ENCODE peak calls at places on chromosomes 3 and 15, in eight cellular contexts. One of them, this sample, is unnamed.

GRCh38 chr15:85402195-85402921 is 22.0 kb downstream of the AKAP13 start:
- DNase-seq in PC-9: no peak
- DNase-seq in HFF-Myc: no peak
- DNase-seq in spleen: no peak
- DNase-seq in HCT116: no peak
- DNase-seq in sigmoid colon: no peak
- DNase-seq in cardiac fibroblast: no peak
- DNase-seq in OCI-LY7: peak
- DNase-seq in this sample: peak

GRCh38 chr3:186142556-186142955 is 33.7 kb upstream of the ETV5 start:
- DNase-seq in PC-9: no peak
- DNase-seq in HFF-Myc: no peak
- DNase-seq in spleen: no peak
- DNase-seq in HCT116: no peak
- DNase-seq in sigmoid colon: no peak
- DNase-seq in cardiac fibroblast: peak
- DNase-seq in OCI-LY7: peak
- DNase-seq in this sample: no peak

GRCh38 chr15:88636039-88636438 is 2.8 kb upstream of the ISG20 start:
- DNase-seq in PC-9: peak
- DNase-seq in HFF-Myc: no peak
- DNase-seq in spleen: peak
- DNase-seq in HCT116: peak
- DNase-seq in sigmoid colon: no peak
- DNase-seq in cardiac fibroblast: no peak
- DNase-seq in OCI-LY7: no peak
- DNase-seq in this sample: no peak

GRCh38 chr3:99509224-99509623 is 129.2 kb upstream of the COL8A1 start:
- DNase-seq in PC-9: no peak
- DNase-seq in HFF-Myc: no peak
- DNase-seq in spleen: no peak
- DNase-seq in HCT116: no peak
- DNase-seq in sigmoid colon: no peak
- DNase-seq in cardiac fibroblast: peak
- DNase-seq in OCI-LY7: no peak
- DNase-seq in this sample: peak

GRCh38 chr15:44482088-44482487 is 54.7 kb downstream of the CTDSPL2 start:
- DNase-seq in PC-9: no peak
- DNase-seq in HFF-Myc: no peak
- DNase-seq in spleen: no peak
- DNase-seq in HCT116: no peak
- DNase-seq in sigmoid colon: no peak
- DNase-seq in cardiac fibroblast: no peak
- DNase-seq in OCI-LY7: no peak
- DNase-seq in this sample: no peak

GRCh38 chr3:111299070-111299672 is 227.6 kb downstream of the NECTIN3 start:
- DNase-seq in PC-9: no peak
- DNase-seq in HFF-Myc: peak
- DNase-seq in spleen: no peak
- DNase-seq in HCT116: no peak
- DNase-seq in sigmoid colon: no peak
- DNase-seq in cardiac fibroblast: no peak
- DNase-seq in OCI-LY7: no peak
- DNase-seq in this sample: peak

GRCh38 chr3:67704322-67704721 is 49.9 kb upstream of the SUCLG2 start:
- DNase-seq in PC-9: no peak
- DNase-seq in HFF-Myc: no peak
- DNase-seq in spleen: no peak
- DNase-seq in HCT116: no peak
- DNase-seq in sigmoid colon: no peak
- DNase-seq in cardiac fibroblast: no peak
- DNase-seq in OCI-LY7: peak
- DNase-seq in this sample: no peak

GRCh38 chr15:41620536-41621199 is 39.5 kb upstream of the MGA start:
- DNase-seq in PC-9: no peak
- DNase-seq in HFF-Myc: no peak
- DNase-seq in spleen: no peak
- DNase-seq in HCT116: no peak
- DNase-seq in sigmoid colon: no peak
- DNase-seq in cardiac fibroblast: no peak
- DNase-seq in OCI-LY7: no peak
- DNase-seq in this sample: no peak

GRCh38 chr3:3015472-3016089 is 94.6 kb downstream of the IL5RA start:
- DNase-seq in PC-9: no peak
- DNase-seq in HFF-Myc: no peak
- DNase-seq in spleen: no peak
- DNase-seq in HCT116: peak
- DNase-seq in sigmoid colon: no peak
- DNase-seq in cardiac fibroblast: peak
- DNase-seq in OCI-LY7: no peak
- DNase-seq in this sample: peak

GRCh38 chr3:96347289-96347688 is 467.1 kb upstream of the EPHA6 start:
- DNase-seq in PC-9: no peak
- DNase-seq in HFF-Myc: no peak
- DNase-seq in spleen: no peak
- DNase-seq in HCT116: no peak
- DNase-seq in sigmoid colon: no peak
- DNase-seq in cardiac fibroblast: no peak
- DNase-seq in OCI-LY7: no peak
- DNase-seq in this sample: no peak

GRCh38 chr3:105473521-105474223 is 107.0 kb downstream of the ALCAM start:
- DNase-seq in PC-9: no peak
- DNase-seq in HFF-Myc: no peak
- DNase-seq in spleen: no peak
- DNase-seq in HCT116: no peak
- DNase-seq in sigmoid colon: no peak
- DNase-seq in cardiac fibroblast: peak
- DNase-seq in OCI-LY7: no peak
- DNase-seq in this sample: peak

GRCh38 chr3:70090322-70090913 is 90.9 kb downstream of the SAMMSON start:
- DNase-seq in PC-9: no peak
- DNase-seq in HFF-Myc: no peak
- DNase-seq in spleen: no peak
- DNase-seq in HCT116: no peak
- DNase-seq in sigmoid colon: no peak
- DNase-seq in cardiac fibroblast: peak
- DNase-seq in OCI-LY7: peak
- DNase-seq in this sample: peak

GRCh38 chr3:139267300-139268246 is 76.2 kb upstream of the MRPS22 start:
- DNase-seq in PC-9: no peak
- DNase-seq in HFF-Myc: no peak
- DNase-seq in spleen: peak
- DNase-seq in HCT116: no peak
- DNase-seq in sigmoid colon: no peak
- DNase-seq in cardiac fibroblast: no peak
- DNase-seq in OCI-LY7: no peak
- DNase-seq in this sample: no peak

GRCh38 chr15:100107151-100107550 is 234.6 kb downstream of the ADAMTS17 start:
- DNase-seq in PC-9: no peak
- DNase-seq in HFF-Myc: no peak
- DNase-seq in spleen: peak
- DNase-seq in HCT116: no peak
- DNase-seq in sigmoid colon: no peak
- DNase-seq in cardiac fibroblast: no peak
- DNase-seq in OCI-LY7: no peak
- DNase-seq in this sample: no peak

GRCh38 chr15:71231678-71232224 is 116.5 kb downstream of the THSD4 start:
- DNase-seq in PC-9: no peak
- DNase-seq in HFF-Myc: no peak
- DNase-seq in spleen: no peak
- DNase-seq in HCT116: no peak
- DNase-seq in sigmoid colon: no peak
- DNase-seq in cardiac fibroblast: no peak
- DNase-seq in OCI-LY7: no peak
- DNase-seq in this sample: no peak

GRCh38 chr15:73210630-73211029 is 158.1 kb downstream of the HCN4 start:
- DNase-seq in PC-9: no peak
- DNase-seq in HFF-Myc: no peak
- DNase-seq in spleen: no peak
- DNase-seq in HCT116: no peak
- DNase-seq in sigmoid colon: no peak
- DNase-seq in cardiac fibroblast: no peak
- DNase-seq in OCI-LY7: no peak
- DNase-seq in this sample: no peak

GRCh38 chr3:111911446-111911845 is 52.4 kb downstream of the PHLDB2 start:
- DNase-seq in PC-9: no peak
- DNase-seq in HFF-Myc: no peak
- DNase-seq in spleen: no peak
- DNase-seq in HCT116: no peak
- DNase-seq in sigmoid colon: no peak
- DNase-seq in cardiac fibroblast: no peak
- DNase-seq in OCI-LY7: no peak
- DNase-seq in this sample: no peak

GRCh38 chr15:82737975-82738374 is 28.3 kb upstream of the AP3B2 start:
- DNase-seq in PC-9: no peak
- DNase-seq in HFF-Myc: no peak
- DNase-seq in spleen: no peak
- DNase-seq in HCT116: no peak
- DNase-seq in sigmoid colon: no peak
- DNase-seq in cardiac fibroblast: no peak
- DNase-seq in OCI-LY7: no peak
- DNase-seq in this sample: no peak

GRCh38 chr3:142940000-142940399 is 23.5 kb downstream of the PAQR9 start:
- DNase-seq in PC-9: no peak
- DNase-seq in HFF-Myc: no peak
- DNase-seq in spleen: no peak
- DNase-seq in HCT116: no peak
- DNase-seq in sigmoid colon: no peak
- DNase-seq in cardiac fibroblast: no peak
- DNase-seq in OCI-LY7: no peak
- DNase-seq in this sample: no peak

GRCh38 chr3:123291404-123291803 is 89.7 kb downstream of the SEC22A start:
- DNase-seq in PC-9: no peak
- DNase-seq in HFF-Myc: no peak
- DNase-seq in spleen: no peak
- DNase-seq in HCT116: no peak
- DNase-seq in sigmoid colon: peak
- DNase-seq in cardiac fibroblast: no peak
- DNase-seq in OCI-LY7: no peak
- DNase-seq in this sample: no peak

DNA sequence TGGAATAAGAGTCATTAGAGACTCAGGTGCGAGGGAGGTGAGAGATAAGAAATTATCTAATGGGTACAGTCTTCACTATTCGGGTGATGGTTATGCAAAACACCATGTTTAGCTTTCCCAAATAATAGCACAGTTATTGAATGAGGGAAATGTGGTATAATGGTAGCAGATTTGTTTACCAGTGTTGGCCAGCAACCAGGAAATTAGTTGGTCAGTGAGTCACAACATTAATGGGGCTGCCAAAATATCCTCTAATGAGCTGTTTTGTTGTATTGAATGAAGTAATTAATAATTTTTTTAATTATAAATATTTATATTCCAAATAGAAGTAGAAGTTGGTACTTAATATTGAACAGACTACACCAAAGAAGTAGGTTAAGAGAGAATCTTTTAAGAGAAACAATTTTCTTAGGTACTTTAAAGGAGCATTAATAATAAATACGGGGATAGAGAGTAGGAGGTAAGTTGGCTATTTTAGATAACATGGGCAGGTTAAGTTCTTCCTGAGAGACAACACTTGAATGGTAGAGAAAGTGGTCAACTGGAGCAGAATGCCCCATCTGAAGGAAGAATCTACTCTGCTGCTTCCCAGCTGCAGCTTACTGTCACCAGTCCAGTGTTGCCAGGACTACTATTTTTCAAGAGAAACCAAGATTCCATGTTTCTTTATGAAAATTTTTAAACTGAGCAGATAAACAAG is 218.8 kb downstream of the UBE2E2 start:
- DNase-seq in PC-9: no peak
- DNase-seq in HFF-Myc: no peak
- DNase-seq in spleen: no peak
- DNase-seq in HCT116: no peak
- DNase-seq in sigmoid colon: no peak
- DNase-seq in cardiac fibroblast: peak
- DNase-seq in OCI-LY7: no peak
- DNase-seq in this sample: no peak
- H3K4me3 ChIP-seq in PC-9: no peak
- H3K4me3 ChIP-seq in HFF-Myc: no peak
- H3K4me3 ChIP-seq in spleen: no peak
- H3K4me3 ChIP-seq in HCT116: no peak
- H3K4me3 ChIP-seq in sigmoid colon: no peak
- H3K4me3 ChIP-seq in cardiac fibroblast: no peak
- H3K4me3 ChIP-seq in OCI-LY7: no peak
- H3K4me3 ChIP-seq in this sample: no peak

DNA sequence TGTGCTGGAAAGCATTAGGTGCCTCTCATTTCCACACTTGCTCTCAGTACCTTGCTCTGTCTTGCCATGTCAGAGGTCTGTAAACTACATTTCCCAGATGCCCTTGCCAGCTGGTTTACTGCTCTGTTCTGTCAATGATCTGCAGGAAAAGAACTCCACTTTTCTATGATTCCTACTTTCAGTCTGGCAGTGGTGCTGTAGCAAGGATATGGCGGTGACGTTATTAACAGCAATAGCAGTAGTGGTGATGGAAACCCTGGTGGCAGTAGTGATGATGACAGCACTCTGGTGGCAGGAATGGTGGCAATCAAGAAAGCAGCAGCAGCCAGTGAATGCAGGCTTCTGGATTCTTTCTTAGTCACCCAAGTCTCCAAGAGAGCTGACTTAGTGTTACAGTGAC is 665.2 kb downstream of the DIPK2A start:
- DNase-seq in PC-9: no peak
- DNase-seq in HFF-Myc: no peak
- DNase-seq in spleen: no peak
- DNase-seq in HCT116: peak
- DNase-seq in sigmoid colon: no peak
- DNase-seq in cardiac fibroblast: no peak
- DNase-seq in OCI-LY7: no peak
- DNase-seq in this sample: no peak
- TF ChIP-seq CTCF in PC-9: no peak
- TF ChIP-seq CTCF in HFF-Myc: peak
- TF ChIP-seq CTCF in spleen: no peak
- TF ChIP-seq CTCF in HCT116: no peak
- TF ChIP-seq CTCF in sigmoid colon: no peak
- TF ChIP-seq CTCF in cardiac fibroblast: no peak
- TF ChIP-seq CTCF in OCI-LY7: no peak
- TF ChIP-seq CTCF in this sample: no peak

DNA sequence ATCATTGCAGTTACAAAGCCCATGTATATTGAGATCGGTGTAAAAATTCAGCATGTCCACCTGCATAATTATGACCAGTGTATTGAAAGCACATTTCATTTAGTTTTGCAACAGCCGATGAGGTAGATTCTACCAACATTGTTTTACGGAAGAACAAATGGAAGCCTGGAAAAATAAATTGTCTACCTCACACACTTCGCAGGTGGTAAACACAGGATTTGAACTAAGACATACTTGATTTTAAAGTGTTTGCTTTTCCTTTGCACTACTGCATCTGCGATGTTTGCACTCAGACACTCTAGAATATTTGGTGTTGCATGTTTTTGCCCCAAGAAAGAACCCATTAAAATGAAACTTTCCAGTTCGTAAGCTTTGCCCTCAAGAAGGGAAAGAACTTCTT is 148.4 kb downstream of the PGPEP1L start:
- DNase-seq in PC-9: no peak
- DNase-seq in HFF-Myc: no peak
- DNase-seq in spleen: no peak
- DNase-seq in HCT116: no peak
- DNase-seq in sigmoid colon: no peak
- DNase-seq in cardiac fibroblast: no peak
- DNase-seq in OCI-LY7: no peak
- DNase-seq in this sample: no peak
- H3K4me3 ChIP-seq in PC-9: no peak
- H3K4me3 ChIP-seq in HFF-Myc: no peak
- H3K4me3 ChIP-seq in spleen: no peak
- H3K4me3 ChIP-seq in HCT116: no peak
- H3K4me3 ChIP-seq in sigmoid colon: no peak
- H3K4me3 ChIP-seq in cardiac fibroblast: no peak
- H3K4me3 ChIP-seq in OCI-LY7: no peak
- H3K4me3 ChIP-seq in this sample: no peak

GRCh38 chr3:141876381-141876890 is at the start of gene ATP1B3:
- DNase-seq in PC-9: peak
- DNase-seq in HFF-Myc: peak
- DNase-seq in spleen: peak
- DNase-seq in HCT116: peak
- DNase-seq in sigmoid colon: peak
- DNase-seq in cardiac fibroblast: peak
- DNase-seq in OCI-LY7: peak
- DNase-seq in this sample: peak
- TF ChIP-seq CTCF in PC-9: no peak
- TF ChIP-seq CTCF in HFF-Myc: no peak
- TF ChIP-seq CTCF in spleen: peak
- TF ChIP-seq CTCF in HCT116: no peak
- TF ChIP-seq CTCF in sigmoid colon: no peak
- TF ChIP-seq CTCF in cardiac fibroblast: no peak
- TF ChIP-seq CTCF in OCI-LY7: no peak
- TF ChIP-seq CTCF in this sample: no peak